ENCODE peak calls at places on chromosome 16, in nine cellular contexts. One of them, this sample, is unnamed.

GRCh38 chr16:84360748-84361147 is 7.6 kb upstream of the ATP2C2 start:
- DNase-seq in NCI-H446 treated with DMSO at 0.1 percent for 48 hours: no peak
- DNase-seq in choroid plexus epithelial cell: no peak
- DNase-seq in progenitor cell of endocrine pancreas: no peak
- DNase-seq in GM20000: no peak
- DNase-seq in A673: no peak
- DNase-seq in OCI-M1: no peak
- DNase-seq in SK-N-DZ: no peak
- DNase-seq in heart right ventricle: no peak
- DNase-seq in this sample: no peak

GRCh38 chr16:19524866-19525723 is 1.4 kb downstream of the CCP110 start:
- DNase-seq in NCI-H446 treated with DMSO at 0.1 percent for 48 hours: no peak
- DNase-seq in choroid plexus epithelial cell: no peak
- DNase-seq in progenitor cell of endocrine pancreas: no peak
- DNase-seq in GM20000: peak
- DNase-seq in A673: no peak
- DNase-seq in OCI-M1: peak
- DNase-seq in SK-N-DZ: no peak
- DNase-seq in heart right ventricle: no peak
- DNase-seq in this sample: no peak

GRCh38 chr16:287298-287811 is 4.4 kb downstream of the PDIA2 start:
- DNase-seq in NCI-H446 treated with DMSO at 0.1 percent for 48 hours: no peak
- DNase-seq in choroid plexus epithelial cell: no peak
- DNase-seq in progenitor cell of endocrine pancreas: no peak
- DNase-seq in GM20000: no peak
- DNase-seq in A673: peak
- DNase-seq in OCI-M1: no peak
- DNase-seq in SK-N-DZ: no peak
- DNase-seq in heart right ventricle: no peak
- DNase-seq in this sample: no peak

GRCh38 chr16:50235581-50235980 is 30.8 kb upstream of the ADCY7 start:
- DNase-seq in NCI-H446 treated with DMSO at 0.1 percent for 48 hours: no peak
- DNase-seq in choroid plexus epithelial cell: peak
- DNase-seq in progenitor cell of endocrine pancreas: no peak
- DNase-seq in GM20000: no peak
- DNase-seq in A673: peak
- DNase-seq in OCI-M1: no peak
- DNase-seq in SK-N-DZ: no peak
- DNase-seq in heart right ventricle: no peak
- DNase-seq in this sample: no peak

GRCh38 chr16:79758615-79759346 is 158.2 kb upstream of the MAF start:
- DNase-seq in NCI-H446 treated with DMSO at 0.1 percent for 48 hours: no peak
- DNase-seq in choroid plexus epithelial cell: no peak
- DNase-seq in progenitor cell of endocrine pancreas: no peak
- DNase-seq in GM20000: no peak
- DNase-seq in A673: no peak
- DNase-seq in OCI-M1: no peak
- DNase-seq in SK-N-DZ: no peak
- DNase-seq in heart right ventricle: no peak
- DNase-seq in this sample: no peak

GRCh38 chr16:10868562-10869469 is 8.2 kb upstream of the CIITA start:
- DNase-seq in NCI-H446 treated with DMSO at 0.1 percent for 48 hours: no peak
- DNase-seq in choroid plexus epithelial cell: no peak
- DNase-seq in progenitor cell of endocrine pancreas: no peak
- DNase-seq in GM20000: peak
- DNase-seq in A673: no peak
- DNase-seq in OCI-M1: peak
- DNase-seq in SK-N-DZ: no peak
- DNase-seq in heart right ventricle: peak
- DNase-seq in this sample: peak

GRCh38 chr16:27470567-27471431 is 68.8 kb downstream of the IL21R start:
- DNase-seq in NCI-H446 treated with DMSO at 0.1 percent for 48 hours: no peak
- DNase-seq in choroid plexus epithelial cell: peak
- DNase-seq in progenitor cell of endocrine pancreas: no peak
- DNase-seq in GM20000: no peak
- DNase-seq in A673: no peak
- DNase-seq in OCI-M1: no peak
- DNase-seq in SK-N-DZ: no peak
- DNase-seq in heart right ventricle: no peak
- DNase-seq in this sample: no peak

GRCh38 chr16:55981557-55981956 is 106.4 kb upstream of the CES5A start:
- DNase-seq in NCI-H446 treated with DMSO at 0.1 percent for 48 hours: no peak
- DNase-seq in choroid plexus epithelial cell: no peak
- DNase-seq in progenitor cell of endocrine pancreas: no peak
- DNase-seq in GM20000: no peak
- DNase-seq in A673: no peak
- DNase-seq in OCI-M1: peak
- DNase-seq in SK-N-DZ: no peak
- DNase-seq in heart right ventricle: no peak
- DNase-seq in this sample: no peak

GRCh38 chr16:9807302-9807701 is 374.9 kb downstream of the GRIN2A start:
- DNase-seq in NCI-H446 treated with DMSO at 0.1 percent for 48 hours: no peak
- DNase-seq in choroid plexus epithelial cell: no peak
- DNase-seq in progenitor cell of endocrine pancreas: no peak
- DNase-seq in GM20000: no peak
- DNase-seq in A673: no peak
- DNase-seq in OCI-M1: no peak
- DNase-seq in SK-N-DZ: no peak
- DNase-seq in heart right ventricle: no peak
- DNase-seq in this sample: no peak

GRCh38 chr16:15434425-15435215 is at the start of gene BMERB1:
- DNase-seq in NCI-H446 treated with DMSO at 0.1 percent for 48 hours: peak
- DNase-seq in choroid plexus epithelial cell: peak
- DNase-seq in progenitor cell of endocrine pancreas: peak
- DNase-seq in GM20000: no peak
- DNase-seq in A673: peak
- DNase-seq in OCI-M1: no peak
- DNase-seq in SK-N-DZ: peak
- DNase-seq in heart right ventricle: peak
- DNase-seq in this sample: peak

GRCh38 chr16:57297856-57298255 is 13.4 kb upstream of the PLLP start:
- DNase-seq in NCI-H446 treated with DMSO at 0.1 percent for 48 hours: no peak
- DNase-seq in choroid plexus epithelial cell: no peak
- DNase-seq in progenitor cell of endocrine pancreas: no peak
- DNase-seq in GM20000: no peak
- DNase-seq in A673: no peak
- DNase-seq in OCI-M1: peak
- DNase-seq in SK-N-DZ: peak
- DNase-seq in heart right ventricle: no peak
- DNase-seq in this sample: no peak

GRCh38 chr16:90019543-90020259 is 445 bp upstream of the DBNDD1 start:
- DNase-seq in NCI-H446 treated with DMSO at 0.1 percent for 48 hours: no peak
- DNase-seq in choroid plexus epithelial cell: peak
- DNase-seq in progenitor cell of endocrine pancreas: peak
- DNase-seq in GM20000: peak
- DNase-seq in A673: peak
- DNase-seq in OCI-M1: no peak
- DNase-seq in SK-N-DZ: peak
- DNase-seq in heart right ventricle: no peak
- DNase-seq in this sample: no peak

GRCh38 chr16:23182206-23182674 is 305 bp upstream of the SCNN1G start:
- DNase-seq in NCI-H446 treated with DMSO at 0.1 percent for 48 hours: no peak
- DNase-seq in choroid plexus epithelial cell: peak
- DNase-seq in progenitor cell of endocrine pancreas: peak
- DNase-seq in GM20000: peak
- DNase-seq in A673: peak
- DNase-seq in OCI-M1: peak
- DNase-seq in SK-N-DZ: peak
- DNase-seq in heart right ventricle: peak
- DNase-seq in this sample: peak

GRCh38 chr16:55539049-55539448 is 27.4 kb upstream of the CAPNS2 start:
- DNase-seq in NCI-H446 treated with DMSO at 0.1 percent for 48 hours: no peak
- DNase-seq in choroid plexus epithelial cell: peak
- DNase-seq in progenitor cell of endocrine pancreas: no peak
- DNase-seq in GM20000: no peak
- DNase-seq in A673: no peak
- DNase-seq in OCI-M1: no peak
- DNase-seq in SK-N-DZ: no peak
- DNase-seq in heart right ventricle: no peak
- DNase-seq in this sample: no peak

GRCh38 chr16:79317026-79317425 is 283.5 kb downstream of the MAF start:
- DNase-seq in NCI-H446 treated with DMSO at 0.1 percent for 48 hours: no peak
- DNase-seq in choroid plexus epithelial cell: no peak
- DNase-seq in progenitor cell of endocrine pancreas: no peak
- DNase-seq in GM20000: no peak
- DNase-seq in A673: no peak
- DNase-seq in OCI-M1: no peak
- DNase-seq in SK-N-DZ: no peak
- DNase-seq in heart right ventricle: no peak
- DNase-seq in this sample: no peak

GRCh38 chr16:73046484-73047214 is 1.3 kb downstream of the ZFHX3 start:
- DNase-seq in NCI-H446 treated with DMSO at 0.1 percent for 48 hours: no peak
- DNase-seq in choroid plexus epithelial cell: no peak
- DNase-seq in progenitor cell of endocrine pancreas: no peak
- DNase-seq in GM20000: no peak
- DNase-seq in A673: no peak
- DNase-seq in OCI-M1: no peak
- DNase-seq in SK-N-DZ: no peak
- DNase-seq in heart right ventricle: no peak
- DNase-seq in this sample: no peak

GRCh38 chr16:57138281-57138935 is 46.0 kb downstream of the CPNE2 start:
- DNase-seq in NCI-H446 treated with DMSO at 0.1 percent for 48 hours: no peak
- DNase-seq in choroid plexus epithelial cell: no peak
- DNase-seq in progenitor cell of endocrine pancreas: no peak
- DNase-seq in GM20000: no peak
- DNase-seq in A673: no peak
- DNase-seq in OCI-M1: no peak
- DNase-seq in SK-N-DZ: no peak
- DNase-seq in heart right ventricle: no peak
- DNase-seq in this sample: no peak

GRCh38 chr16:3127745-3128144 is 7.1 kb upstream of the ZNF213 start:
- DNase-seq in NCI-H446 treated with DMSO at 0.1 percent for 48 hours: peak
- DNase-seq in choroid plexus epithelial cell: no peak
- DNase-seq in progenitor cell of endocrine pancreas: no peak
- DNase-seq in GM20000: no peak
- DNase-seq in A673: peak
- DNase-seq in OCI-M1: no peak
- DNase-seq in SK-N-DZ: no peak
- DNase-seq in heart right ventricle: no peak
- DNase-seq in this sample: no peak

GRCh38 chr16:30142672-30143346 is 19.8 kb upstream of the MAPK3 start:
- DNase-seq in NCI-H446 treated with DMSO at 0.1 percent for 48 hours: no peak
- DNase-seq in choroid plexus epithelial cell: no peak
- DNase-seq in progenitor cell of endocrine pancreas: no peak
- DNase-seq in GM20000: no peak
- DNase-seq in A673: no peak
- DNase-seq in OCI-M1: peak
- DNase-seq in SK-N-DZ: peak
- DNase-seq in heart right ventricle: no peak
- DNase-seq in this sample: no peak

GRCh38 chr16:14669776-14670175 is 24.3 kb downstream of the PLA2G10 start:
- DNase-seq in NCI-H446 treated with DMSO at 0.1 percent for 48 hours: no peak
- DNase-seq in choroid plexus epithelial cell: no peak
- DNase-seq in progenitor cell of endocrine pancreas: no peak
- DNase-seq in GM20000: no peak
- DNase-seq in A673: no peak
- DNase-seq in OCI-M1: no peak
- DNase-seq in SK-N-DZ: no peak
- DNase-seq in heart right ventricle: no peak
- DNase-seq in this sample: no peak

GRCh38 chr16:51429041-51429440 is 278.0 kb upstream of the SALL1 start:
- DNase-seq in NCI-H446 treated with DMSO at 0.1 percent for 48 hours: no peak
- DNase-seq in choroid plexus epithelial cell: no peak
- DNase-seq in progenitor cell of endocrine pancreas: no peak
- DNase-seq in GM20000: no peak
- DNase-seq in A673: no peak
- DNase-seq in OCI-M1: no peak
- DNase-seq in SK-N-DZ: no peak
- DNase-seq in heart right ventricle: no peak
- DNase-seq in this sample: no peak

GRCh38 chr16:48829361-48829760 is 219.4 kb upstream of the N4BP1 start:
- DNase-seq in NCI-H446 treated with DMSO at 0.1 percent for 48 hours: no peak
- DNase-seq in choroid plexus epithelial cell: no peak
- DNase-seq in progenitor cell of endocrine pancreas: no peak
- DNase-seq in GM20000: no peak
- DNase-seq in A673: no peak
- DNase-seq in OCI-M1: no peak
- DNase-seq in SK-N-DZ: no peak
- DNase-seq in heart right ventricle: no peak
- DNase-seq in this sample: no peak

GRCh38 chr16:4266372-4266771 is 6.5 kb downstream of the TFAP4 start:
- DNase-seq in NCI-H446 treated with DMSO at 0.1 percent for 48 hours: no peak
- DNase-seq in choroid plexus epithelial cell: peak
- DNase-seq in progenitor cell of endocrine pancreas: no peak
- DNase-seq in GM20000: no peak
- DNase-seq in A673: peak
- DNase-seq in OCI-M1: no peak
- DNase-seq in SK-N-DZ: peak
- DNase-seq in heart right ventricle: no peak
- DNase-seq in this sample: no peak

GRCh38 chr16:2023098-2023925 is 3.4 kb upstream of the NHERF2 start:
- DNase-seq in NCI-H446 treated with DMSO at 0.1 percent for 48 hours: peak
- DNase-seq in choroid plexus epithelial cell: peak
- DNase-seq in progenitor cell of endocrine pancreas: peak
- DNase-seq in GM20000: peak
- DNase-seq in A673: peak
- DNase-seq in OCI-M1: peak
- DNase-seq in SK-N-DZ: peak
- DNase-seq in heart right ventricle: peak
- DNase-seq in this sample: peak